ENCODE peak calls at places on chromosomes 12 and 14, in eight cellular contexts. T is spleen, C is esophagus muscularis mucosa, N is A549, B is Peyer's patch, L is ovary, V is HepG2, R is heart left ventricle. S is an unnamed sample.

GRCh38 chr14:80930836-80931389 is 10.6 kb downstream of the CEP128 start:
- DNase-seq in V (no peak), T (no peak), B (peak; percentile 69), N (peak; percentile 3), R (no peak), C (no peak), L (no peak), S (no peak)

GRCh38 chr14:54776361-54777001 is 126.1 kb downstream of the GCH1 start:
- DNase-seq in V (no peak), C (no peak), R (no peak), B (peak; percentile 83), L (no peak), T (peak; percentile 89), N (no peak), S (peak; percentile 20)

GRCh38 chr12:52316290-52316689 is 4.9 kb downstream of the KRT83 start:
- DNase-seq in N (no peak), V (no peak), C (no peak), R (no peak), T (no peak), L (no peak), B (no peak), S (no peak)

GRCh38 chr12:8702159-8702558 is 4.4 kb downstream of the RIMKLB start:
- DNase-seq in T (no peak), B (no peak), V (no peak), C (no peak), R (no peak), N (no peak), L (no peak), S (no peak)

GRCh38 chr14:29529418-29529817 is 398.2 kb downstream of the PRKD1 start:
- DNase-seq in B (no peak), V (peak; percentile 17), C (no peak), N (no peak), L (no peak), R (no peak), T (no peak), S (no peak)

GRCh38 chr12:120820885-120821510 is 83.2 kb downstream of the SPPL3 start:
- DNase-seq in R (no peak), T (no peak), L (no peak), N (no peak), C (no peak), V (no peak), B (no peak), S (no peak)

GRCh38 chr12:10016881-10017280 is 6.5 kb downstream of the CLEC12B start:
- DNase-seq in R (no peak), N (peak; percentile 54), T (no peak), C (no peak), B (no peak), V (no peak), L (no peak), S (no peak)

GRCh38 chr12:118999107-118999506 is 17.8 kb downstream of the SRRM4 start:
- DNase-seq in L (no peak), B (no peak), R (peak; percentile 57), V (no peak), C (no peak), T (no peak), N (no peak), S (no peak)

GRCh38 chr12:89777685-89778379 is 69.2 kb upstream of the ATP2B1 start:
- DNase-seq in B (no peak), R (no peak), V (no peak), N (no peak), L (no peak), T (no peak), C (no peak), S (no peak)

GRCh38 chr12:89770391-89770790 is 61.8 kb upstream of the ATP2B1 start:
- DNase-seq in T (no peak), C (no peak), V (no peak), L (no peak), N (no peak), R (no peak), B (no peak), S (no peak)

GRCh38 chr12:89779090-89779489 is 70.5 kb upstream of the ATP2B1 start:
- DNase-seq in B (no peak), N (peak; percentile 24), R (no peak), L (no peak), V (no peak), T (no peak), C (no peak), S (no peak)

GRCh38 chr12:89781161-89781560 is 72.5 kb upstream of the ATP2B1 start:
- DNase-seq in C (no peak), N (no peak), T (no peak), V (no peak), B (no peak), R (no peak), L (no peak), S (no peak)

GRCh38 chr12:89775336-89776005 is 66.8 kb upstream of the ATP2B1 start:
- DNase-seq in V (no peak), R (no peak), C (no peak), L (no peak), N (peak; percentile 56), B (no peak), T (no peak), S (no peak)
- H3K27ac ChIP-seq in V (no peak overlapping the region), R (no peak overlapping the region), C (no peak overlapping the region), L (no peak overlapping the region), N (peak overlapping the region; percentile 73), B (no peak overlapping the region), T (no peak overlapping the region), S (no peak overlapping the region)

GRCh38 chr14:57273236-57273635 is 4.5 kb downstream of the AP5M1 start:
- DNase-seq in C (no peak), B (no peak), R (no peak), L (no peak), N (no peak), V (peak; percentile 16), T (no peak), S (no peak)

GRCh38 chr14:57266060-57266459 is 2.6 kb downstream of the EXOC5 start:
- DNase-seq in L (no peak), V (no peak), N (no peak), C (no peak), B (no peak), T (no peak), R (no peak), S (no peak)

DNA sequence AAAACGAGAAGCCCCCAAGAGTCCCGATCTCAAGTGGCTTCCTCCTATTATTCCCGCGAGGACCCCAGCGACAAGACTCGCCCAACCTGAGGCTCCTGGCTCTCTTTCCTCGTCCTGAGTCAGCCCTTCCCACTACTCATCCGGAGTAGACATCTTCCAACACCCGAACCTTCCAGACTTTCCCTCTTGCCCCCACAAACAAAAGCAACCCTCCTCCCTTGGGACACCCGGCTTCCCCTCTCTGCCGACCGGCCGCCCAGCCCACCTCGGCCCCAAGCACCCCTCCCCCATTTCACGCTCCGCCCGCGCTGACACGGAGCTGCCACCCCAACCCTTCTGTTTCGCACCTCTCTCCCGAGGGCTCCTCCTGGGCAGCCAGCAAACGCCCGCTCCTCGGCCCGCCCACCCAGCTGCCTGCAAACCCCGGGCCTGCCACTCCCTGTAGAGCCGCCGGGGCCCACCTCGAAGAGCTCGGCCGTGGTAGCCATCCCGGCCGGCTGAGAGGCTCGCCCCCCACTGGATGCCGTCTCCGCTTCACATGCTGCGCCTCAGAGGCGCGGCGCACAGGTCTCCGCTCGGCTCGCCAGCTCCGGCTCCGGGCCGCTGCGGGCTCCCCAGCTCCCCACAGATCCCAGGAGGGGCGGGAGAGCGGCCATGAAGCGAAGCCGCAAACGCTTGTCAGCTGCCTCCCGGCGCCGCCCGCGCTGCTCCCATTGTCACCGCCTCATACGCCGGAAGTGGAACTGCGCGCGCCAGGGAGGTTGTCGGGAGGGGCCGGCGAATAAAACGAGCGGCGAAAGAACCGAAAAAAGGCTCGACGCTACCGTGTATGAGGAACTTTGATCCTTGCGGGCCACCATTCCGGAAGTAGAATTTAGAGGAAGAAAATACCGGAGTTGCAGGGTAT is at the start of the genes AP5M1 and EXOC5:
- DNase-seq in B (peak; percentile 97), V (peak; percentile 86), R (peak; percentile 94), N (peak; percentile 94), T (peak; percentile 98), C (peak; percentile 96), L (peak; percentile 90), S (peak; percentile 96)
- TF ChIP-seq POLR2A in B (peak; percentile 65), V (no peak), R (no peak), N (peak; percentile 58), T (peak; percentile 31), C (no peak), L (peak; percentile 36), S (no peak)

GRCh38 chr14:37586783-37587428 is 8.1 kb downstream of the FOXA1 start:
- DNase-seq in T (no peak), L (no peak), C (no peak), V (no peak), N (no peak), B (no peak), R (no peak), S (no peak)

GRCh38 chr14:37585101-37585479 is 10.0 kb downstream of the FOXA1 start:
- DNase-seq in N (no peak), L (no peak), C (no peak), V (no peak), R (peak; percentile 29), T (no peak), B (no peak), S (no peak)

GRCh38 chr14:37584211-37585100 is 10.6 kb downstream of the FOXA1 start:
- DNase-seq in N (no peak), V (no peak), T (no peak), B (no peak), C (no peak), R (peak; percentile 54), L (no peak), S (no peak)

GRCh38 chr14:37587438-37587837 is 7.6 kb downstream of the FOXA1 start:
- DNase-seq in T (no peak), B (no peak), R (no peak), L (no peak), N (no peak), C (no peak), V (no peak), S (no peak)

DNA sequence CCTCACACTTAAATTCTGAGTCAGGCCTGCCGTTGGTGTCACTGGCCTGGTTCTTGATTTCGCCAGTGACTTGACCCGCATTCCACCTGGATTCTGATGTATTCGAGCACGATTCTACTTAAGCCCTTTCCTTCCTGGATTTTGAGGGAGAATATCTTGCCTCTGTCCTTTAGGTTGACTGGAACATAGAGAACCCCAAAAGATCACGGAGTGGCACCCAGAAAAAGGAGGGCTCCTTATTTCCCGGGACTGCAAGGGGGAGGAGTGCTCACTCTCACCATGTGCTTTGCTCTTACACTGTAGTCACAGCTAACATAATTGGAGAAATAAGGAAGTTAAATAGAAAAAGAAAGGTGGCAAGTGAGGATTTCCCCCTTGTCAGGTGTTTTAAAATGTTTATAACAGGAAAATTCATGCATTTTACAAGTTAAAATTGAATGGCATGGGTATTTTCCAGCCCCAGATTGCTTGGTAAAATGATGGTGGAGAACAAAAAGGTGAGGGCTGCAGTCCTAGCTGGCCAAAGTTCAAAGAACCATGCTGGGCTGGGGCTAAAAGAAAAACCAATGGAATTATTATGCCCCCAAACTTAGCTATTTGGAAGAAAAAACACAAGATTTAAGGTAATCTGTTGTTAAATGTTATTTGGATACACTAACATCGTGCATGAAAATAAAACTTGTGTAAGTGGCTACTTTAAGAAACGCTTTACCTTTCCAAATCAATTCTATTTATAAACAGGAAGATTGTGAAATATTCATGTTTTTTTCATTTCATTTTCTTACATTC is 8.9 kb downstream of the FOXA1 start:
- DNase-seq in N (no peak), L (no peak), T (no peak), R (no peak), B (no peak), C (no peak), V (no peak), S (no peak)
- H3K27ac ChIP-seq in N (peak overlapping the region; percentile 58), L (no peak overlapping the region), T (no peak overlapping the region), R (no peak overlapping the region), B (peak overlapping the region; percentile 73), C (no peak overlapping the region), V (peak overlapping the region; percentile 89), S (no peak overlapping the region)

DNA sequence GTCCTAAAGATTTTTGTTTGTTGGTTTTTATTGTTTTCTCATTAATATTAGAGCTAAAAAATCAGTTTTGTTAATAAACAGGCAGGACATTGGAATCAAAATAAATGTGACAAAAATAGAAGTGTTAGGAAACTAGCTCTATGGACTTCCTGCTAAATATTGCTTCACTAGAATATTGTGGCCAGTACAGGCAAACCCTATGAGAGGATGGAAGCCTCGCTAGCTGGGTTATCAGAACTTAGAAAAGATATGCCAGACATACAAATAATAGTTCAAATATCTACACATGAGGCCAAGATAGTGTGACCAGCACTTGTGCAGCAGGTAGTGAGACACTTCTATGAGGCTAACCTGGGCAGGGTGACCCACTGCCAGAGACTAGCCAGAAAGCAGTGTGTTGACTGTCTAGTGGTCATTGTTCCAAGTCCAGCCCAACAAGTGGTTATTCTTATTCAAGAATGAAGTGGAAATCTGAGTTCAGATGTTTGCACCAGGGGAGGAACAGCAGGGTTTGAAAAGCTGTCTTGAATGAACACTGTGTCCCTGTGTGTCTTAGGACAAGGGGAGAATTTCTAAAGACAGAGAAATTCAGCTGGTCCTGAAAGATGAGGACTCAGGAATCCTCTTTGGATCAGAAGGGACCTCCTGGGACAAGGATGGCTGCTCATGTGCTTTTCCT is 16.4 kb downstream of the TSPAN8 start:
- DNase-seq in L (no peak), T (no peak), N (no peak), B (no peak), C (no peak), V (no peak), R (no peak), S (no peak)
- TF ChIP-seq POLR2A in L (no peak), T (no peak), N (no peak), B (no peak), C (no peak), V (no peak), R (no peak), S (no peak)